ENCODE peak calls at places on chromosomes 16 and 17, in eight cellular contexts. L, U, O, H, T, K, B and P are unnamed samples.

GRCh38 chr17:41437254-41437653 is 3.5 kb downstream of the KRT38 start:
- DNase-seq in L (no peak), U (no peak), O (no peak), H (no peak), T (no peak), K (no peak), B (no peak), P (no peak)

GRCh38 chr17:77735341-77736206 is 222.9 kb upstream of the TNRC6C start:
- DNase-seq in L (no peak), U (no peak), O (peak), H (no peak), T (no peak), K (no peak), B (no peak), P (no peak)

GRCh38 chr17:77347544-77347943 is 206.8 kb downstream of the SEC14L1 start:
- DNase-seq in L (no peak), U (no peak), O (no peak), H (no peak), T (no peak), K (no peak), B (no peak), P (no peak)

GRCh38 chr16:63442246-63442645 is 1406.0 kb upstream of the CDH8 start:
- DNase-seq in L (no peak), U (no peak), O (no peak), H (no peak), T (no peak), K (no peak), B (no peak), P (no peak)

GRCh38 chr17:6480325-6480675 is 36.0 kb downstream of the PIMREG start:
- DNase-seq in L (no peak), U (no peak), O (no peak), H (no peak), T (no peak), K (no peak), B (no peak), P (no peak)

GRCh38 chr17:21687136-21687953 is 5.0 kb upstream of the KCNJ18 start:
- DNase-seq in L (no peak), U (no peak), O (no peak), H (no peak), T (no peak), K (no peak), B (no peak), P (no peak)

GRCh38 chr17:2694381-2695242 is 17.0 kb downstream of the CLUH start:
- DNase-seq in L (no peak), U (peak), O (no peak), H (no peak), T (no peak), K (no peak), B (peak), P (no peak)

GRCh38 chr17:72616457-72616856 is 476.0 kb downstream of the SLC39A11 start:
- DNase-seq in L (no peak), U (no peak), O (no peak), H (no peak), T (no peak), K (no peak), B (no peak), P (no peak)

GRCh38 chr17:49494399-49494798 is 694 bp upstream of the NGFR start:
- DNase-seq in L (no peak), U (no peak), O (no peak), H (no peak), T (no peak), K (no peak), B (no peak), P (no peak)

GRCh38 chr16:4142268-4142667 is 26.0 kb upstream of the ADCY9 start:
- DNase-seq in L (no peak), U (no peak), O (no peak), H (peak), T (no peak), K (no peak), B (no peak), P (peak)

GRCh38 chr16:64180136-64180900 is 941.5 kb downstream of the CDH11 start:
- DNase-seq in L (no peak), U (no peak), O (no peak), H (no peak), T (no peak), K (no peak), B (no peak), P (no peak)

GRCh38 chr16:87806246-87806607 is 40.4 kb upstream of the KLHDC4 start:
- DNase-seq in L (peak), U (no peak), O (no peak), H (peak), T (no peak), K (no peak), B (no peak), P (no peak)

GRCh38 chr16:54584121-54584520 is 297.5 kb upstream of the IRX3 start:
- DNase-seq in L (no peak), U (no peak), O (no peak), H (no peak), T (no peak), K (no peak), B (no peak), P (no peak)

GRCh38 chr17:17681187-17681743 is at the start of gene RAI1:
- DNase-seq in L (peak), U (peak), O (peak), H (peak), T (peak), K (peak), B (no peak), P (peak)

GRCh38 chr16:1984347-1985225 is 593 bp downstream of the GFER start:
- DNase-seq in L (no peak), U (no peak), O (no peak), H (no peak), T (no peak), K (no peak), B (no peak), P (no peak)

GRCh38 chr16:11585460-11586374 is 1.0 kb downstream of the LITAF start:
- DNase-seq in L (no peak), U (peak), O (no peak), H (peak), T (no peak), K (no peak), B (no peak), P (no peak)

GRCh38 chr17:42541041-42541833 is 5.2 kb downstream of the NAGLU start:
- DNase-seq in L (no peak), U (peak), O (peak), H (no peak), T (no peak), K (no peak), B (no peak), P (no peak)

GRCh38 chr16:81005644-81006471 is 827 bp downstream of the CMC2 start:
- DNase-seq in L (no peak), U (no peak), O (peak), H (no peak), T (peak), K (no peak), B (no peak), P (no peak)

GRCh38 chr16:10983175-10983558 is 38.8 kb downstream of the CLEC16A start:
- DNase-seq in L (no peak), U (no peak), O (no peak), H (peak), T (no peak), K (no peak), B (no peak), P (no peak)

GRCh38 chr17:61411114-61411943 is 11.7 kb downstream of the TBX2 start:
- DNase-seq in L (peak), U (peak), O (peak), H (peak), T (peak), K (peak), B (peak), P (no peak)

GRCh38 chr16:9791566-9791965 is 390.7 kb downstream of the GRIN2A start:
- DNase-seq in L (no peak), U (no peak), O (no peak), H (no peak), T (no peak), K (no peak), B (no peak), P (no peak)

GRCh38 chr16:12287796-12288536 is 311.4 kb downstream of the SNX29 start:
- DNase-seq in L (no peak), U (no peak), O (no peak), H (no peak), T (no peak), K (no peak), B (no peak), P (no peak)

GRCh38 chr17:2263183-2263954 is 40.2 kb downstream of the SMG6 start:
- DNase-seq in L (no peak), U (no peak), O (no peak), H (no peak), T (no peak), K (no peak), B (no peak), P (no peak)

GRCh38 chr16:12470311-12471229 is 333.1 kb downstream of the CPPED1 start:
- DNase-seq in L (no peak), U (peak), O (no peak), H (no peak), T (peak), K (no peak), B (no peak), P (no peak)

GRCh38 chr17:73875346-73875745 is 231.1 kb upstream of the SDK2 start:
- DNase-seq in L (no peak), U (no peak), O (no peak), H (no peak), T (no peak), K (no peak), B (no peak), P (no peak)

GRCh38 chr17:3594056-3594810 is 15.0 kb downstream of the TRPV1 start:
- DNase-seq in L (peak), U (no peak), O (no peak), H (no peak), T (peak), K (peak), B (no peak), P (no peak)

GRCh38 chr17:488993-489757 is 136.6 kb upstream of the RPH3AL start:
- DNase-seq in L (no peak), U (peak), O (no peak), H (no peak), T (peak), K (no peak), B (no peak), P (no peak)

GRCh38 chr16:75065149-75065807 is 51.3 kb downstream of the LDHD start:
- DNase-seq in L (no peak), U (no peak), O (peak), H (peak), T (no peak), K (no peak), B (no peak), P (no peak)

GRCh38 chr17:47898246-47898645 is 2.2 kb downstream of the SP2 start:
- DNase-seq in L (no peak), U (no peak), O (no peak), H (no peak), T (no peak), K (no peak), B (no peak), P (no peak)

GRCh38 chr17:51365090-51365489 is 104.7 kb downstream of the UTP18 start:
- DNase-seq in L (no peak), U (no peak), O (no peak), H (no peak), T (peak), K (no peak), B (no peak), P (no peak)

GRCh38 chr16:57115504-57116182 is 23.3 kb downstream of the CPNE2 start:
- DNase-seq in L (no peak), U (peak), O (peak), H (no peak), T (no peak), K (no peak), B (no peak), P (no peak)

GRCh38 chr16:51337662-51338061 is 186.6 kb upstream of the SALL1 start:
- DNase-seq in L (no peak), U (no peak), O (no peak), H (no peak), T (no peak), K (no peak), B (no peak), P (no peak)

GRCh38 chr16:22665803-22666202 is 148.2 kb upstream of the HS3ST2 start:
- DNase-seq in L (no peak), U (no peak), O (no peak), H (no peak), T (no peak), K (no peak), B (no peak), P (no peak)

GRCh38 chr16:28538733-28539596 is at the start of gene NUPR1:
- DNase-seq in L (peak), U (peak), O (peak), H (no peak), T (peak), K (peak), B (peak), P (no peak)

GRCh38 chr16:49282690-49283375 is 1.2 kb upstream of the CBLN1 start:
- DNase-seq in L (no peak), U (no peak), O (no peak), H (no peak), T (no peak), K (no peak), B (no peak), P (no peak)